ENCODE peak calls at places on chromosomes 13 and 19, in four cellular contexts. T is CD8-positive, alpha-beta memory T cell; D is uterus; A is hepatocyte. O is an unnamed sample.

GRCh38 chr19:46015961-46016425 is 6.9 kb downstream of the PGLYRP1 start:
- DNase-seq in T (peak; percentile 40), D (no peak), A (no peak), O (no peak)

GRCh38 chr13:84192125-84192524 is 309.9 kb upstream of the SLITRK1 start:
- DNase-seq in T (no peak), D (no peak), A (peak; percentile 21), O (no peak)

GRCh38 chr13:42011601-42012401 is 36.6 kb upstream of the DGKH start:
- DNase-seq in T (no peak), D (no peak), A (peak; percentile 28), O (peak; percentile 18)

GRCh38 chr13:39506559-39507390 is 96.2 kb downstream of the LHFPL6 start:
- DNase-seq in T (no peak), D (no peak), A (no peak), O (no peak)

GRCh38 chr13:103883152-103883551 is 816.9 kb upstream of the SLC10A2 start:
- DNase-seq in T (no peak), D (peak; percentile 49), A (peak; percentile 94), O (peak; percentile 85)

GRCh38 chr19:32415246-32415645 is 9.7 kb downstream of the DPY19L3 start:
- DNase-seq in T (no peak), D (no peak), A (no peak), O (no peak)

GRCh38 chr19:14073232-14073924 is 792 bp downstream of the MISP3 start:
- DNase-seq in T (peak; percentile 68), D (peak; percentile 51), A (peak; percentile 91), O (peak; percentile 81)

GRCh38 chr19:44476559-44477408 is 23.5 kb downstream of the ZNF180 start:
- DNase-seq in T (no peak), D (no peak), A (no peak), O (no peak)

GRCh38 chr19:2320057-2320456 is 8.3 kb downstream of the LSM7 start:
- DNase-seq in T (no peak), D (no peak), A (no peak), O (no peak)

GRCh38 chr19:5112681-5113080 is 143.8 kb downstream of the KDM4B start:
- DNase-seq in T (no peak), D (no peak), A (no peak), O (no peak)

GRCh38 chr19:5113101-5113557 is 144.2 kb downstream of the KDM4B start:
- DNase-seq in T (no peak), D (no peak), A (no peak), O (no peak)

GRCh38 chr19:5115351-5115750 is 146.4 kb downstream of the KDM4B start:
- DNase-seq in T (no peak), D (no peak), A (no peak), O (no peak)

GRCh38 chr19:5114713-5115112 is 145.8 kb downstream of the KDM4B start:
- DNase-seq in T (no peak), D (no peak), A (no peak), O (no peak)

GRCh38 chr19:5113633-5114586 is 145.0 kb downstream of the KDM4B start:
- DNase-seq in T (no peak), D (no peak), A (no peak), O (no peak)
- H3K27ac ChIP-seq in T (no peak overlapping the region), D (no peak overlapping the region), A (no peak overlapping the region), O (no peak overlapping the region)

DNA sequence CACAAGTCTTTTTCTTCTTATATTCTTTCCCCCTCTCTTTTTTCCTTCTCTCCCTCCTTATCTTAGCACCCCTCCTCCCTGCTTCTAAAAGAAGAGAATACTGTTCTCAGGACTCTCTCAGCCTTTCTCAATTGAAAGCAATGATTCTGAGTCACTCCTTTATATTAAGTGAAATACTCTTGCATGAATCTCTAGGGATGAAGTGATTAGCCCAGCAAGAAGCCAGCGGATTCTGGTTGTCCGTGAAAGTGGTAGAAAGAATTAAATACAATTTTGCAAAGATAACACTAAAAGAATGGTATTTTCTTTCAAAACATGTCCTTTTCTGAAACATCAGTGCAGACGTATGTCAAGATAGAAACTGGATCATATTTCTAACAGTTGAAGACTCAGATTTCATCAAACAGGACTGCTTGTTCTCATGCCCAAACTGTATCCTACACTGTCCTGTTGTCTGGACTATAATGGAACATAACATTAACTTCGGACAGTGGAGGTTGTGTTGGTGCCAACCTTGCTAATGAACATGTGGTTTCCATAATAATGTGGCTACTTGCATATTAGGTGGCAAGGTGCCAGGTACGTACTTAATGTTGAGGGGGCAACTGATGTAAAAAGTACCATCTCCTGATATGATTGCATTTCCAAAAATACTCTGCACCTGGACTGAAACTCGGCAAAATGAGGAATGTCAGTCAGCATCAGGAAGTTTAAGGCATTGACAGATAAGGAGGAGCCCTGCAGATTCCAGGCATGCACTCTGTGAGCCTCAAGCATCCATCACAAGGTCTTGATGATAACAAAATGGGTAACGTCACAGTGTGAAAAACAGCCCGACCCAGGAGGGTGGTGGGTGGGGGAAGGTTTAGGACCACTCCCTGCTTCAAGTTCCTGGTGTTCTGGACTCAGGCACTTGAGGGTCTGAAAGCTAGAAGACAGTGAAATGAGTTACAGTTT is 357.2 kb downstream of the DLEU7 start:
- DNase-seq in T (no peak), D (no peak), A (peak; percentile 2), O (no peak)
- H3K4me3 ChIP-seq in T (no peak overlapping the region), D (no peak overlapping the region), A (no peak overlapping the region), O (no peak overlapping the region)

DNA sequence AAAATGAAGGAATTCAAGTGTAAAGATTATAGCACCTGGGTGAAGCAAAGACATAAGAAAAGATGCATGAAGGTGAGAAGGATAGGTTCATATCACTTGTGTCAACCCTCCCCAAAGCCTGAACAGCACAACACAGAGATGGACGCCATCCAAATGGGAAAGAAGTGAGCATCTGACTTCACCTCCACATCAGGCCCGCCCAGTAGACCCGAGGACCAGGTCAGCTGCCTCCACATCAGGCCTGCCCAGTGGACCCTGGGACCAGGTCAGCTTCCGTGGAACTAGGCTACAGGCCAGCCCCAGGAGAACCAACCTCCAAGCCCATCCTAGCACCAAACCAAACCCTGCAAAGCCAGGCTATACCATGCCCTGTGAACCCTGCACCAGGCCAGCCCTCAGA is 862.9 kb downstream of the UQCRFS1 start:
- DNase-seq in T (no peak), D (no peak), A (no peak), O (no peak)
- H3K9me3 ChIP-seq in T (no peaks in the 10 kb centered on the region), D (no peaks in the 10 kb centered on the region), A (no peaks in the 10 kb centered on the region), O (no peaks in the 10 kb centered on the region)

GRCh38 chr13:36713842-36714241 is 40.0 kb downstream of the SERTM1 start:
- DNase-seq in T (no peak), D (no peak), A (no peak), O (no peak)
- H3K27ac ChIP-seq in T (no peak overlapping the region), D (no peak overlapping the region), A (no peak overlapping the region), O (no peak overlapping the region)

GRCh38 chr19:36950335-36951119 is 34.4 kb downstream of the ZNF568 start:
- DNase-seq in T (no peak), D (no peak), A (no peak), O (no peak)
- H3K4me3 ChIP-seq in T (peak overlapping the region; percentile 27), D (no peak overlapping the region), A (no peak overlapping the region), O (no peak overlapping the region)

GRCh38 chr19:57563547-57563946 is 3.9 kb upstream of the ZNF550 start:
- DNase-seq in T (no peak), D (no peak), A (no peak), O (no peak)
- H3K9me3 ChIP-seq in T (peaks cover 31% of the 10 kb centered on the region), D (peaks cover 28% of the 10 kb centered on the region), A (peaks cover 22% of the 10 kb centered on the region), O (peaks cover 5% of the 10 kb centered on the region)

GRCh38 chr19:3723110-3723488 is 14.9 kb downstream of the TJP3 start:
- DNase-seq in T (no peak), D (no peak), A (no peak), O (no peak)
- H3K27ac ChIP-seq in T (no peak overlapping the region), D (no peak overlapping the region), A (peak overlapping the region; percentile 65), O (peak overlapping the region; percentile 66)

DNA sequence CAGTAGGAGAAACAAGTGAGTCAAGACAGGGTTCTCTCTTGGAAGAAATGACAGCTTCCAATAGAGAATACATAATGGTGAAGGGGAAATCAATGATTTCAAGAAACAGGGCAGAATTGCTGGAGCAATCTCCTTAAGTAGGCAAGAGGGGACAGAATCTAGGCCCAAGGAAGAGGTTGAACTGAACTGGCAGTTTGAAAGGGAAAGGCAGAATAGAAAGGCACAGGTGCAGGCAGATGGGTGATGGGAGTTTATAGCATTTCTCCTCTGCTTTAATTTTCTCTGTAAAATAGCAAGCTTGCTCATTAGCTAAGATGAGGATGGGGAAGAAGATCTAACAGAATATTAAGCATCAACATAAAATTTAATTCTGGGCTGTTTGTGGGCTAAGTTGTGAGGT is 110.7 kb downstream of the TBC1D4 start:
- DNase-seq in T (no peak), D (no peak), A (no peak), O (no peak)
- H3K4me3 ChIP-seq in T (no peak overlapping the region), D (no peak overlapping the region), A (no peak overlapping the region), O (no peak overlapping the region)

DNA sequence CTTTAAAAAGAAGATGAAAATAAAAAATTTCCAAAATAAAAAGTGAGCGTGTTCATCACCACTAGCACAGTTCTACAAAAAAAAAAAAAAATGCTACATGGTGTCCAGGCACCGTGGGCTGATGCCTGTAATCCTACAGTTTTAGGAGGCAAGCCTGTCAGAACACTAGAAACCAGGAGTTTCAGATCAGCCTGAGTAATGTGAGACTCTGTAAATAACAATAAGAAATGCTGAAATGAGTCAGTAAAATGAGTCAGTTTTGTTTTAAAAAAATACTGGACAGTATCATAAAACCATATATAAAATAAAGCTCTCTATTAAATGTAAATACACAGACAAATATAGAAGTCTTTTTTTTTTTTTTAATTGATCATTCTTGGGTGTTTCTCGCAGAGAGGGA is 30.0 kb downstream of the ZNF91 start:
- DNase-seq in T (no peak), D (no peak), A (no peak), O (no peak)
- H3K9me3 ChIP-seq in T (peaks cover 46% of the 10 kb centered on the region), D (peaks cover 56% of the 10 kb centered on the region), A (peaks cover 85% of the 10 kb centered on the region), O (peaks cover 11% of the 10 kb centered on the region)

GRCh38 chr19:49442354-49442753 is 1.0 kb upstream of the SLC17A7 start:
- DNase-seq in T (no peak), D (peak; percentile 65), A (no peak), O (no peak)

GRCh38 chr19:49441960-49442350 is 628 bp upstream of the SLC17A7 start:
- DNase-seq in T (no peak), D (no peak), A (no peak), O (no peak)

GRCh38 chr19:49441210-49441959 is at the start of gene SLC17A7:
- DNase-seq in T (peak; percentile 43), D (peak; percentile 72), A (peak; percentile 59), O (no peak)

GRCh38 chr19:49442793-49443365 is 1.6 kb upstream of the SLC17A7 start:
- DNase-seq in T (peak; percentile 33), D (peak; percentile 95), A (peak; percentile 95), O (peak; percentile 90)

DNA sequence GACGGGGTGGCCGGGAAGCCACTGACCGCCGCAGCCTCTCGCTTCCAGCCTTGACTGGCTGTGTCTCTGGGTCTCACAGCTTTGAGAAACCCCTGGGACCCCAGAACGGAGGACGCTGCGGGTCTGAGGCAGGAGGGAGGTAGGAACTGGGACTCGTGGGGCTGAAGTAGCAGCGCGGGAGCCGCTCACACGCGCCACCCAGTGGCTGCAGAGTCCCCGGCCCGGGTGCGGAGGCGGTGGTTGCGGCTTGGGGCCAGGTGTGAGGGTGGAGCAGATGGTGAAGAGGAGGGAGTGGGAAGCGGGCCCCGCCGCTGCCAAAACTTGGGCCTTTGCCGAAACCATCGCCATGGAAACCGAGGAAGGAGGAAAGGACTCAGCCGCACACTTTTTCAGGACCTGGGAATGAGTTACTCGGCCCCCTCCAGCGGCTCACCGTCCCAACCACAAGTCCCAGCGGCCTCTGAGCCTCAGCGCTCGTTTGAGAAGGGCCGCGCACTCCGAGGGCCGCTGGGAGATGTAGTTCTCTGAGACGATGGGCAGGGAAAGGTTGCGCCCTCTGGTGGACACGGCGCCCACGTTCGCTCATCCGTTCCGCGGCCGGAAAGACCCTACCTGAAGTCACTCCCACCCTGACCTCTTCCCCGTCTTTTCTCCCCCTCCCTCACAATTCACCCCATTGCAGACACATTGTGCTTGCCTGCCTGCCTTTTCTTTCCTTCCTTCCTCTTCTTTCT is 2.2 kb upstream of the SLC17A7 start:
- DNase-seq in T (peak; percentile 90), D (peak; percentile 96), A (peak; percentile 98), O (peak; percentile 97)
- H3K27ac ChIP-seq in T (peak overlapping the region; percentile 51), D (peak overlapping the region; percentile 84), A (peak overlapping the region; percentile 70), O (no peak overlapping the region)

O was measured in thyroid gland.